ENCODE peak calls at places on chromosome 18, in six cellular contexts. W is GM13977, I is upper lobe of right lung, Q is foreskin fibroblast, N is heart left ventricle, L is fibroblast of lung. Z is an unnamed sample.

GRCh38 chr18:63963610-63964256 is 6.1 kb upstream of the SERPINB8 start:
- DNase-seq in Q (peak), N (no peak), I (no peak), W (peak), L (peak), Z (no peak)

GRCh38 chr18:59072727-59073421 is 66.8 kb upstream of the SEC11C start:
- DNase-seq in L (no peak), N (no peak), I (no peak), Q (no peak), W (no peak), Z (no peak)

GRCh38 chr18:5710235-5710634 is 166.4 kb upstream of the EPB41L3 start:
- DNase-seq in I (no peak), Q (no peak), L (no peak), N (no peak), W (no peak), Z (no peak)

GRCh38 chr18:40566510-40566844 is 1388.6 kb upstream of the PIK3C3 start:
- DNase-seq in L (no peak), W (no peak), N (no peak), Q (no peak), I (no peak), Z (no peak)

GRCh38 chr18:58831610-58832009 is 33.1 kb upstream of the ZNF532 start:
- DNase-seq in W (no peak), L (peak), I (no peak), N (no peak), Q (peak), Z (no peak)

GRCh38 chr18:48548404-48548771 is 9.6 kb downstream of the CTIF start:
- DNase-seq in L (peak), I (peak), N (peak), W (no peak), Q (peak), Z (no peak)

GRCh38 chr18:24875761-24876160 is 415.3 kb downstream of the HRH4 start:
- DNase-seq in N (no peak), L (no peak), Q (peak), I (no peak), W (no peak), Z (no peak)

GRCh38 chr18:12420831-12421421 is 13.2 kb downstream of the PRELID3A start:
- DNase-seq in Q (peak), N (no peak), L (no peak), W (peak), I (no peak), Z (no peak)

GRCh38 chr18:31042391-31043181 is at the start of gene DSC3:
- DNase-seq in L (peak), W (peak), Q (peak), I (peak), N (no peak), Z (no peak)

GRCh38 chr18:57137847-57138246 is 9.0 kb upstream of the BOD1L2 start:
- DNase-seq in L (no peak), N (no peak), W (no peak), I (no peak), Q (no peak), Z (no peak)

GRCh38 chr18:44715245-44715644 is 34.6 kb downstream of the SETBP1 start:
- DNase-seq in I (no peak), L (peak), W (no peak), Q (peak), N (no peak), Z (no peak)

GRCh38 chr18:29164993-29165599 is 988.2 kb upstream of the CDH2 start:
- DNase-seq in W (no peak), N (no peak), I (no peak), Q (peak), L (peak), Z (no peak)

GRCh38 chr18:59516356-59517155 is 157.5 kb upstream of the LMAN1 start:
- DNase-seq in I (no peak), W (no peak), N (peak), L (peak), Q (peak), Z (no peak)

GRCh38 chr18:24094561-24094960 is 44.3 kb upstream of the CABYR start:
- DNase-seq in N (no peak), I (no peak), Q (peak), L (no peak), W (no peak), Z (no peak)

GRCh38 chr18:74567805-74568204 is 29.9 kb upstream of the ZNF407 start:
- DNase-seq in W (no peak), Q (no peak), N (no peak), L (no peak), I (no peak), Z (no peak)

GRCh38 chr18:13726972-13727331 is 479 bp downstream of the RNMT start:
- DNase-seq in L (no peak), N (no peak), Q (peak), I (no peak), W (peak), Z (peak)

GRCh38 chr18:43526436-43527150 is 249.3 kb upstream of the SYT4 start:
- DNase-seq in I (no peak), Q (no peak), L (no peak), W (no peak), N (no peak), Z (no peak)

GRCh38 chr18:400466-400865 is 100.0 kb downstream of the COLEC12 start:
- DNase-seq in L (peak), W (no peak), I (no peak), Q (peak), N (no peak), Z (no peak)

DNA sequence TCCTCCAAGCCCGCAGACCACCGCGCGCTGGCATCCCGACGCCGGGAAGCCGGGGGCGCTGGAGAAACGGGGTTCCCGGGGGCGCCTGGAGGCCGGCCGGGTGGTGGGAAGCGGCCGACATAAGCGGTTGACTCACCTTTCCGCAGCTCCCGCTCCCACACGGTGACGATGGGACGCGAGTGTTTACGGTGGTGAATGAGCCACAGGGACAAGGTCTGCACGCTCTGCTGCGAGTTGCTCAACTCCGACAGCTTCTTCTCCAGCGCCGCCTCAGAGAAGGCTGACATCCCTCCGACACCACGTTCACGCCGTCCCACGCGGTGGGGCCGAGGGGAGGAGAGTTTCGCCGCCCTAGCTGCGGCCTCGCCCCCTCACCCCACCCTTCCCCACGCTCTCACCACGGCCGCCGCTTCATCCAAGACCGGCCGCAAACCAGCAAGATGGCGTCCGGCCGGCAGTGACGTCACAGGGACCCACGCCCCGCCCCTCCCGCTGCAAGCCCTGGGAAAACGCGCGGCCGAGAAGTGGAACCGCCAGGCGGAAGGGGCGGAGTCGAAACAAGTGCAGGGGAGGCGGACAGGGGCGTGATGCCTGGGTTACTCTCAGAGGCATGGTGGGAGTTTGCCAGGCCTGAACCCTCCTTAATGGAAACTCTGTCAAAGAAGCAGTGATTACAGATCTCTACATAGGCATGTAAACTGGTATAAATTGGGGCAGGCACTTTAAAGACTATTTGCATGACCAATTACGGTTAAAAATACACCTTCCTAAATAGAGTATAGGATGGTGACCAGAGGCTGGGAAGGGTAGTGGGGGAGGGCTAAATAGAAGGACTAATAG is at the start of gene RPRD1A:
- DNase-seq in Q (peak), W (peak), I (peak), N (peak), L (peak), Z (peak)
- TF ChIP-seq CTCF in Q (no peak), W (no peak), I (no peak), N (no peak), L (no peak), Z (no peak)

DNA sequence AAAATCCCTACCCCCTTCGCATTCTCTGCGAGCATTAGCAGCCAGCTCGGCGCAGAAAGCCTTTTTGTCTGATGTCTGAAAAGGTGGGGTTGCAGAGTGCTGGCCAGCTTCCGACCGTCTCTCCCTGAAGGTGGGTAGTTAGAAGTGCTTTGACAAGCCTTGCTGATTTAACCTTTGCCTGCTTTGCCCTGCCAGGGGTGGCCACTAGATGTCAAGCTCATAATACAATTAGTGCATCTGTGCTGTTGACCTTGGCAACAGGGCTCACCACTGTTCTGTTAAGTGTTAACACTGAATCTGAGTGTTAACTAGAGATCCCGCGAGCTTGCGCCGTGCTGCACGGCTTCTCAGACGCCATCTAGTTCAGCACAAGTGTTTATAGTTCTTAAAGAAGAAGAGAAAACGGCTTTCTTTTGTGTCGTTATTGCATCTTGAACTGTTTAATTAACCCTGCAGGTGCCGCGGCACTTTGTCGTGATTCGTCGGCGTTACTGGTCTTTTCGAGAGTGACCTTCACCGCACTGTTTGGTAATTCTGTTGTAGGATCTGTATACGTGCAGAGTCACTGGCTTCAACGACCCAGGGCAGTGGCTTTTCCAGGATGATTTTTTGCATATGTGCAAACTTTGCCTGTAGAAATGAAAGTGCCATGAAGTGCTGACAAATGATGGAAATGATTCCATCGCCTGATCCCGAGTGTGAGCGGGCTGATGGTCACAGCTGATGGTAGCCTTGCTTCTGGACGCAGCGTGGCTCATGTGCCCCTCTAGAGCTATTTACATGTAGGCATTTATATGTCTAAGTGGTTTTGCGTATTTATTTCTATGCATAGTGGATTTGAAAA is 5.5 kb downstream of the SALL3 start:
- DNase-seq in W (no peak), Q (peak), I (no peak), L (no peak), N (no peak), Z (no peak)
- TF ChIP-seq CTCF in W (peak), Q (no peak), I (peak), L (peak), N (no peak), Z (no peak)

DNA sequence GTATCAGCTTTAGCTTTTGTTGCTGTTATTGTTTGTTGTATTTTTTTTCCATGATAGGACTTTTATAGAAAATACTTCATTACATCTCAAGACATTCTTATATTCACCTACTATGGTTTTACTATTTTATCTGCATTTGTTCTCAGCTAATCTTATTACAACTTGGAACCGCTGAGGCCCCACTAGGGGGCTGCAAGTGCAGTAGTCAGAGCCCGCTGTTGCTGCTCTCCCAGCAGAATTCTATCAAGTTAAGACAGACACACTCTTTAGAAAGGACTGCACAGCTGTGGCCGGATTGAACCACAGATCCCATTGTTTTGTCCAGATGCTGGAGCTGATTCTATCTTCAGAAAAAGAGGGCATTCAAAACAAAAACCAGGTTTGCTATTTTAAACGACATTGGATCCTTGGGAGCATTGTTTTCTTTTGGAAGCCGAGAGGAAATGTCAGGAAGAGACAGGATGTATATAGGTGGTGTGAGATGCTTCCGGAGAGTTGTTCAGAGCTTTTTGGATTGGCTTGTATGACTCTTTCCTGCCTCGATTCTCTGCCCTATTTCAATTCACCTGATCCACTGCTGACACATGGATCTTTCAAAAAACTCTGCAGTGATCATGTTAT is 105.7 kb upstream of the GAREM1 start:
- DNase-seq in N (no peak), Q (peak), I (no peak), W (no peak), L (peak), Z (no peak)
- TF ChIP-seq CTCF in N (no peak), Q (no peak), I (peak), W (peak), L (peak), Z (peak)

DNA sequence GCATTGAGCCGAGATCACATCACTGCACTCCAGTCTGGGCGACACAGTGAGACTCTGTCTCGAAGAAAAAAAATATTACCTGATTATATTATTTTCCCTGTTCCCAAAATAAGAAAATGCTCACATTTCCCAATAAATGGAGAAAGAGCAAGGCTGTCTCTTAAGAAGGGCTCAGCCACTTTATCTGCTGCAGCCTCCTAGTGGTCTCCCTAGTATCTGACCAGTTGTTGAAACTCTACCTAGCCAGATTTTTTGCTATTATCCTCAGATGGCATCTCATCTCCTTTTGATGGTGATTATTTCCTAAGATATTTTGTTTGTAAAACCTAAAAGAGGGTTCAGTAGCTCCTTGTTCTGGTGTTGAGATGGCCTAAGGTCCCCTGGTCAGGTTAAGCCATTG is 114.3 kb downstream of the TPGS2 start:
- DNase-seq in Q (peak), L (no peak), I (no peak), N (no peak), W (no peak), Z (no peak)
- TF ChIP-seq CTCF in Q (peak), L (peak), I (no peak), N (no peak), W (no peak), Z (no peak)

GRCh38 chr18:46555724-46556123 is 101.3 kb downstream of the LOXHD1 start:
- DNase-seq in I (no peak), Q (no peak), N (peak), L (no peak), W (peak), Z (no peak)
- TF ChIP-seq CTCF in I (peak), Q (peak), N (peak), L (no peak), W (peak), Z (peak)

GRCh38 chr18:36379426-36379984 is 82.0 kb downstream of the FHOD3 start:
- DNase-seq in L (no peak), W (no peak), I (no peak), Q (no peak), N (peak), Z (no peak)

GRCh38 chr18:36380173-36380827 is 82.8 kb downstream of the FHOD3 start:
- DNase-seq in L (no peak), I (no peak), W (no peak), N (no peak), Q (no peak), Z (no peak)

GRCh38 chr18:36381075-36381474 is 83.6 kb downstream of the FHOD3 start:
- DNase-seq in N (no peak), W (no peak), I (no peak), L (no peak), Q (no peak), Z (no peak)

GRCh38 chr18:36382854-36383253 is 85.3 kb downstream of the FHOD3 start:
- DNase-seq in I (no peak), W (no peak), L (no peak), N (no peak), Q (no peak), Z (no peak)

DNA sequence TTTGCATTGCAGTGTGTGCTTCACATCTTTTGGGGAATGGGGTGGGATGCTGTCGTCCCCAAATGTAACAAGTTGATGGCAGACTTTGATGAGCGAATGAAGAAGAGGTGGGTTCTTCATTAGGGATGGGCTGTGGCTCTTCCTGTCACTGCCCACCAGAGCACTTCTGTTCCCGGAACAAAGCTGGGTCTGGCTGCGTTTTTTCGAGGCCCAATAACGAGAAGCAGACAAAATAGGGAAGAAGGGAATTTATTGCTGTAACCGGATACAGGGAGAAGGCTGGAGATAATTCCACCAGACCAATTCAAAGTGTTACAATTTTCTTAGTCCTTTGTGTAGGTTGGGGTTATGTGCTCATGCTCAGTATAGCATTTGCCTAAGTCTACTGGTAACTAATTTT is 84.6 kb downstream of the FHOD3 start:
- DNase-seq in Q (no peak), N (no peak), W (no peak), L (no peak), I (no peak), Z (no peak)
- TF ChIP-seq CTCF in Q (no peak), N (no peak), W (no peak), L (no peak), I (no peak), Z (no peak)

DNA sequence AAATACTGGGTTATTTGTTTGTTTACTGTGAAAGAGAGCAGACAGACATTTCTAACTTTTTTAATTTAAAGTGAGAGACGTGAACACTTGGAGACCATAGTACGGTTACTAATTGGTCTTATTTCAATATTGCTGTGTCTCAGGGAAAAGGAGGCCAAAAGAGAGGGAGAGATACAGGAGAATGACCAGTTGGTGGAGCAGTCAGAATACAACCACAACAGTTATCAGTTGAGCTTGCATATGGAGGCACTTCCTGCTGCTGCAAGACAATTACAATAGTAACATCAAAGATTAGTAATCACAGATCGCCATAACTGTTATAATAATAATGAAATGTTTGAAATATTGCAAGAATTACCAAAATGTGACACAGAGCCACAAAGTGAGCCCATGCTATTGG is 58.2 kb downstream of the TWSG1 start:
- DNase-seq in Q (peak), W (no peak), N (no peak), L (no peak), I (no peak), Z (no peak)
- TF ChIP-seq CTCF in Q (no peak), W (no peak), N (no peak), L (no peak), I (no peak), Z (no peak)

GRCh38 chr18:10006261-10006903 is 92.6 kb downstream of the VAPA start:
- DNase-seq in Q (peak), I (no peak), W (peak), N (no peak), L (peak), Z (peak)
- TF ChIP-seq CTCF in Q (peak), I (peak), W (peak), N (peak), L (peak), Z (peak)